ENCODE peak calls at places on chromosomes 1 and 21, in nine cellular contexts. One of them, this sample, is unnamed.

GRCh38 chr1:93623436-93623835 is 58.2 kb downstream of the BCAR3 start:
- DNase-seq in retinal pigment epithelial cell: no peak
- DNase-seq in CD14-positive monocyte: no peak
- DNase-seq in chondrocyte: no peak
- DNase-seq in neural crest cell: no peak
- DNase-seq in progenitor cell of endocrine pancreas: no peak
- DNase-seq in body of pancreas: no peak
- DNase-seq in fibroblast of pulmonary artery: no peak
- DNase-seq in Calu3: no peak
- DNase-seq in this sample: no peak

GRCh38 chr1:45945426-45945825 is 142.0 kb downstream of the MAST2 start:
- DNase-seq in chondrocyte: no peak
- DNase-seq in body of pancreas: peak
- DNase-seq in neural crest cell: no peak
- DNase-seq in Calu3: peak
- DNase-seq in progenitor cell of endocrine pancreas: no peak
- DNase-seq in CD14-positive monocyte: no peak
- DNase-seq in fibroblast of pulmonary artery: peak
- DNase-seq in retinal pigment epithelial cell: peak
- DNase-seq in this sample: no peak

GRCh38 chr1:53485478-53486394 is 26.5 kb downstream of the DMRTB1 start:
- DNase-seq in progenitor cell of endocrine pancreas: peak
- DNase-seq in CD14-positive monocyte: no peak
- DNase-seq in Calu3: peak
- DNase-seq in body of pancreas: peak
- DNase-seq in fibroblast of pulmonary artery: peak
- DNase-seq in retinal pigment epithelial cell: peak
- DNase-seq in neural crest cell: peak
- DNase-seq in chondrocyte: no peak
- DNase-seq in this sample: peak

GRCh38 chr1:57966751-57967406 is 543.0 kb upstream of the DAB1 start:
- DNase-seq in neural crest cell: no peak
- DNase-seq in CD14-positive monocyte: no peak
- DNase-seq in retinal pigment epithelial cell: peak
- DNase-seq in body of pancreas: no peak
- DNase-seq in fibroblast of pulmonary artery: peak
- DNase-seq in chondrocyte: no peak
- DNase-seq in progenitor cell of endocrine pancreas: peak
- DNase-seq in Calu3: peak
- DNase-seq in this sample: peak

GRCh38 chr1:53442297-53442696 is 16.9 kb upstream of the DMRTB1 start:
- DNase-seq in Calu3: no peak
- DNase-seq in body of pancreas: no peak
- DNase-seq in chondrocyte: no peak
- DNase-seq in fibroblast of pulmonary artery: peak
- DNase-seq in CD14-positive monocyte: no peak
- DNase-seq in progenitor cell of endocrine pancreas: no peak
- DNase-seq in neural crest cell: no peak
- DNase-seq in retinal pigment epithelial cell: no peak
- DNase-seq in this sample: no peak

GRCh38 chr1:11842154-11843041 is 5.2 kb downstream of the NPPA start:
- DNase-seq in retinal pigment epithelial cell: no peak
- DNase-seq in body of pancreas: no peak
- DNase-seq in Calu3: no peak
- DNase-seq in neural crest cell: no peak
- DNase-seq in fibroblast of pulmonary artery: peak
- DNase-seq in progenitor cell of endocrine pancreas: no peak
- DNase-seq in chondrocyte: no peak
- DNase-seq in CD14-positive monocyte: peak
- DNase-seq in this sample: no peak

GRCh38 chr21:35529141-35529863 is 480.2 kb upstream of the RUNX1 start:
- DNase-seq in retinal pigment epithelial cell: no peak
- DNase-seq in fibroblast of pulmonary artery: peak
- DNase-seq in body of pancreas: no peak
- DNase-seq in Calu3: no peak
- DNase-seq in neural crest cell: no peak
- DNase-seq in progenitor cell of endocrine pancreas: no peak
- DNase-seq in chondrocyte: no peak
- DNase-seq in CD14-positive monocyte: no peak
- DNase-seq in this sample: peak

GRCh38 chr1:50268049-50268448 is 155.2 kb downstream of the DMRTA2 start:
- DNase-seq in neural crest cell: no peak
- DNase-seq in chondrocyte: no peak
- DNase-seq in body of pancreas: no peak
- DNase-seq in fibroblast of pulmonary artery: no peak
- DNase-seq in progenitor cell of endocrine pancreas: peak
- DNase-seq in CD14-positive monocyte: no peak
- DNase-seq in Calu3: peak
- DNase-seq in retinal pigment epithelial cell: no peak
- DNase-seq in this sample: peak

GRCh38 chr1:46802081-46802480 is 3.2 kb downstream of the CYP4B1 start:
- DNase-seq in CD14-positive monocyte: no peak
- DNase-seq in chondrocyte: no peak
- DNase-seq in fibroblast of pulmonary artery: no peak
- DNase-seq in Calu3: no peak
- DNase-seq in retinal pigment epithelial cell: no peak
- DNase-seq in neural crest cell: no peak
- DNase-seq in progenitor cell of endocrine pancreas: no peak
- DNase-seq in body of pancreas: no peak
- DNase-seq in this sample: no peak

GRCh38 chr1:231421616-231421970 is 494 bp downstream of the EGLN1 start:
- DNase-seq in Calu3: peak
- DNase-seq in neural crest cell: no peak
- DNase-seq in retinal pigment epithelial cell: no peak
- DNase-seq in chondrocyte: no peak
- DNase-seq in progenitor cell of endocrine pancreas: no peak
- DNase-seq in fibroblast of pulmonary artery: peak
- DNase-seq in body of pancreas: peak
- DNase-seq in CD14-positive monocyte: peak
- DNase-seq in this sample: peak

GRCh38 chr1:9031484-9032259 is 5.4 kb upstream of the SLC2A7 start:
- DNase-seq in neural crest cell: no peak
- DNase-seq in progenitor cell of endocrine pancreas: no peak
- DNase-seq in Calu3: no peak
- DNase-seq in fibroblast of pulmonary artery: no peak
- DNase-seq in chondrocyte: peak
- DNase-seq in CD14-positive monocyte: no peak
- DNase-seq in retinal pigment epithelial cell: no peak
- DNase-seq in body of pancreas: no peak
- DNase-seq in this sample: no peak

GRCh38 chr1:31800677-31800967 is 15.2 kb downstream of the SPOCD1 start:
- DNase-seq in fibroblast of pulmonary artery: no peak
- DNase-seq in body of pancreas: no peak
- DNase-seq in progenitor cell of endocrine pancreas: no peak
- DNase-seq in chondrocyte: no peak
- DNase-seq in neural crest cell: no peak
- DNase-seq in Calu3: no peak
- DNase-seq in CD14-positive monocyte: no peak
- DNase-seq in retinal pigment epithelial cell: no peak
- DNase-seq in this sample: no peak

GRCh38 chr1:6035265-6035664 is 10.4 kb upstream of the KCNAB2 start:
- DNase-seq in chondrocyte: no peak
- DNase-seq in neural crest cell: no peak
- DNase-seq in body of pancreas: no peak
- DNase-seq in progenitor cell of endocrine pancreas: no peak
- DNase-seq in CD14-positive monocyte: no peak
- DNase-seq in Calu3: no peak
- DNase-seq in fibroblast of pulmonary artery: no peak
- DNase-seq in retinal pigment epithelial cell: no peak
- DNase-seq in this sample: no peak

GRCh38 chr1:6037338-6037762 is 8.3 kb upstream of the KCNAB2 start:
- DNase-seq in CD14-positive monocyte: no peak
- DNase-seq in Calu3: no peak
- DNase-seq in body of pancreas: no peak
- DNase-seq in chondrocyte: no peak
- DNase-seq in fibroblast of pulmonary artery: peak
- DNase-seq in neural crest cell: no peak
- DNase-seq in retinal pigment epithelial cell: no peak
- DNase-seq in progenitor cell of endocrine pancreas: no peak
- DNase-seq in this sample: no peak

GRCh38 chr1:6033986-6034749 is 11.5 kb upstream of the KCNAB2 start:
- DNase-seq in progenitor cell of endocrine pancreas: peak
- DNase-seq in chondrocyte: no peak
- DNase-seq in CD14-positive monocyte: no peak
- DNase-seq in neural crest cell: peak
- DNase-seq in fibroblast of pulmonary artery: peak
- DNase-seq in body of pancreas: peak
- DNase-seq in retinal pigment epithelial cell: no peak
- DNase-seq in Calu3: peak
- DNase-seq in this sample: no peak

GRCh38 chr1:6034750-6035096 is 11.0 kb upstream of the KCNAB2 start:
- DNase-seq in CD14-positive monocyte: no peak
- DNase-seq in retinal pigment epithelial cell: no peak
- DNase-seq in Calu3: no peak
- DNase-seq in chondrocyte: no peak
- DNase-seq in neural crest cell: no peak
- DNase-seq in progenitor cell of endocrine pancreas: no peak
- DNase-seq in fibroblast of pulmonary artery: no peak
- DNase-seq in body of pancreas: no peak
- DNase-seq in this sample: no peak

DNA sequence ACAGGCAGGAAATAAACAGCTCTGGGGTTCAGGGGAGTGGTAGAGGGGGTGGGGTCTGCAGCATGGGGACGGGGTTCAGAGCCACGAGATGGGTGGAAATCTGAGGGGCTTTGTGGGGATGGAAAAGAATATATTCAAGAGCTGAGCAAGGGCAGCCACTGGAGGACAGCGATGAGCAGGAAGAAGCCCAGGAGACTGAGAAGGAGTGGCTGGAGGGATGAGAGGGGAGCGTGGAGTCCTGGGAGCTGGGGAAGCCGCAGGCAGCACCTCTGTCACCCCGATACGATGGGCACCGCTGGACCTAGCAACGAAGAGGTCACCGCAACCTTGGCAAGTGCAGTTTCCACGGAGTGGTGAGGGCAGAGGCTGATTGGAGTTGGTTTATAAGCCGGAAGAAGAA is 10.0 kb upstream of the KCNAB2 start:
- DNase-seq in chondrocyte: no peak
- DNase-seq in body of pancreas: no peak
- DNase-seq in CD14-positive monocyte: no peak
- DNase-seq in neural crest cell: no peak
- DNase-seq in Calu3: no peak
- DNase-seq in retinal pigment epithelial cell: no peak
- DNase-seq in progenitor cell of endocrine pancreas: no peak
- DNase-seq in fibroblast of pulmonary artery: no peak
- DNase-seq in this sample: no peak
- TF ChIP-seq CTCF in chondrocyte: peak
- TF ChIP-seq CTCF in body of pancreas: no peak
- TF ChIP-seq CTCF in CD14-positive monocyte: no peak
- TF ChIP-seq CTCF in neural crest cell: no peak
- TF ChIP-seq CTCF in Calu3: no peak
- TF ChIP-seq CTCF in retinal pigment epithelial cell: no peak
- TF ChIP-seq CTCF in progenitor cell of endocrine pancreas: no peak
- TF ChIP-seq CTCF in fibroblast of pulmonary artery: no peak
- TF ChIP-seq CTCF in this sample: no peak

DNA sequence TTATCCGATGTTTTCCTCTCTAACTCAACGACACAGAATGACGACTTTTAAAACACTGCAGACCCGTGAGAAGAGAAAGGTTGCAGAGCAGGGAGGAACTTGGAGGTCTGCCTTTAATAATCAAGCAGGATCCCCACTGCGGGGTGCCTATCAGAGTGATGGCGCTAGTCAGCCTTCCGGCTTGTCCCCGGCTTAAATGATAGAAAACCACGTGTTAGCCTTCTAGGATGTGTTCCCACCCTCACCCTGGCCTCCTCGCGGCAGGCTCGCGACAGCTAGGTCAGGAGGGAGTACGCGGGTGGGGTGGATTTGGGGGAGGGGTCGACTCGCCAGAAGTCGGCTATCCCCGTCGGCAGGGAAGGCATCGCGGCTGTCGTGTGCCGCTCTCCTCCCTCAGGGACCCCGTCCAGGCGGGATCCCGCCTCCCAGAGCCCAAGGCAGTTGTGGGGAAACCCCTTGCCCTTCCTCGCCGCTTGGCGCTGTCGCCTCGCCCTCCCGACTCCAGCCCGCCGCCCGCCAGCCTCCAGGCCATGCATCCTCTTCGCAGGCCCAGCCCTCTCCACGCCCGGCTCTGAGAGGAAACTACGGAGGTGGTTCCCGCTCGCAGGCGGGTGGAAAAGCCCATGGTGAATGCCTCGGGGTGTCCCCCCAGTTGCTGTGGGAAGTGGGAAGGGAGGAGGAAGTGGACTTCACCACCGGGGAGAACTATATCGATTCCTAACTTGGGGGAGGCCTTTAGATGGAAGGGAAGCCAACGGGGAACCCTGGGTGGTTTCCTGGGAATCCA is 1.1 kb upstream of the SMG7 start:
- DNase-seq in progenitor cell of endocrine pancreas: peak
- DNase-seq in neural crest cell: peak
- DNase-seq in Calu3: peak
- DNase-seq in body of pancreas: peak
- DNase-seq in fibroblast of pulmonary artery: peak
- DNase-seq in CD14-positive monocyte: no peak
- DNase-seq in retinal pigment epithelial cell: peak
- DNase-seq in chondrocyte: peak
- DNase-seq in this sample: peak
- TF ChIP-seq CTCF in progenitor cell of endocrine pancreas: no peak
- TF ChIP-seq CTCF in neural crest cell: peak
- TF ChIP-seq CTCF in Calu3: no peak
- TF ChIP-seq CTCF in body of pancreas: no peak
- TF ChIP-seq CTCF in fibroblast of pulmonary artery: no peak
- TF ChIP-seq CTCF in CD14-positive monocyte: no peak
- TF ChIP-seq CTCF in retinal pigment epithelial cell: peak
- TF ChIP-seq CTCF in chondrocyte: peak
- TF ChIP-seq CTCF in this sample: peak

DNA sequence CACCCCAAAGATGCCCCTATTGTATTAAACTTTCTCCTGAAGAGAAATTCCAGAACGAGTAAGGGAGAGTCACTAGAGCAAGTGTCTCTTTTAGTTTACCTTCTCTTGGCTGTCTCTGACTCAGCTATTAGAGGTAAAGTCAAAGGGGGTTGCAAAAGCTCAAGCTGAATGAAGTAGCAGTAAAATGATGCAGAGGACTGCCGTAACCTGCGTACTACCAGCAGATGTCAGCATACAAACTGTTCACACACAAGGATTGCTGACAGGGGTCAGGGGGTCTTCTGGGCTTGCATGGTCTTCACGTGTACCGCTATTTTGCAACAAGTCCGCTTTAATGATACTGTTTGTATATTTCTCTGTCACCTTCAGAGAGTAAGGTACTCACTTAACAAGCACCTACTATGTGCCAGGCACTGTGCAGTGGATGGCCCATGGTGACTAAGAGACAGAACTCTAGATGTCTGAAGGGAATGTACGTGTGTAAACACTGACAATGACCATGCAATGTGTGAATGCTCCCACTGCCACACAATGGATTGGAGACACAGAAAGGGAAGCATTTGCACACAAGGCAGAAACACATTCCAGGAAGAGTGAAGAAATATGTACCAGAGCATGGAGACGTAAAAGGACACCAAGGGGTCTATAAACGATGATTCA is 34.9 kb downstream of the CHML start:
- DNase-seq in fibroblast of pulmonary artery: peak
- DNase-seq in body of pancreas: no peak
- DNase-seq in Calu3: no peak
- DNase-seq in retinal pigment epithelial cell: no peak
- DNase-seq in neural crest cell: no peak
- DNase-seq in chondrocyte: no peak
- DNase-seq in CD14-positive monocyte: no peak
- DNase-seq in progenitor cell of endocrine pancreas: no peak
- DNase-seq in this sample: no peak
- TF ChIP-seq CTCF in fibroblast of pulmonary artery: peak
- TF ChIP-seq CTCF in body of pancreas: no peak
- TF ChIP-seq CTCF in Calu3: peak
- TF ChIP-seq CTCF in retinal pigment epithelial cell: peak
- TF ChIP-seq CTCF in neural crest cell: peak
- TF ChIP-seq CTCF in chondrocyte: peak
- TF ChIP-seq CTCF in CD14-positive monocyte: peak
- TF ChIP-seq CTCF in progenitor cell of endocrine pancreas: peak
- TF ChIP-seq CTCF in this sample: peak

GRCh38 chr1:1954831-1955441 is 35.9 kb upstream of the TMEM52 start:
- DNase-seq in progenitor cell of endocrine pancreas: no peak
- DNase-seq in retinal pigment epithelial cell: no peak
- DNase-seq in body of pancreas: no peak
- DNase-seq in fibroblast of pulmonary artery: no peak
- DNase-seq in neural crest cell: no peak
- DNase-seq in Calu3: no peak
- DNase-seq in CD14-positive monocyte: no peak
- DNase-seq in chondrocyte: peak
- DNase-seq in this sample: no peak
- TF ChIP-seq CTCF in progenitor cell of endocrine pancreas: peak
- TF ChIP-seq CTCF in retinal pigment epithelial cell: peak
- TF ChIP-seq CTCF in body of pancreas: no peak
- TF ChIP-seq CTCF in fibroblast of pulmonary artery: no peak
- TF ChIP-seq CTCF in neural crest cell: peak
- TF ChIP-seq CTCF in Calu3: no peak
- TF ChIP-seq CTCF in CD14-positive monocyte: peak
- TF ChIP-seq CTCF in chondrocyte: no peak
- TF ChIP-seq CTCF in this sample: no peak

This sample was measured in Caco-2.